ENCODE peak calls at places on chromosomes 1 and 21, in ten cellular contexts. P is heart left ventricle; W is BE2C; L is Karpas-422; E is lung; T is PC-9; V is fibroblast of lung; N is left lung; U is CD8-positive, alpha-beta memory T cell; C is transverse colon. M is an unnamed sample.

GRCh38 chr1:235045921-235046601 is 82.6 kb downstream of the TOMM20 start:
- DNase-seq in P (no peak), W (no peak), L (no peak), E (no peak), T (no peak), V (no peak), N (no peak), U (no peak), C (no peak), M (no peak)

GRCh38 chr1:15249032-15249601 is 2.1 kb downstream of the FHAD1 start:
- DNase-seq in P (no peak), W (no peak), L (no peak), E (no peak), T (no peak), V (peak; percentile 39), N (no peak), U (peak; percentile 72), C (no peak), M (peak; percentile 34)

GRCh38 chr1:110673197-110673701 is 1.5 kb downstream of the KCNA3 start:
- DNase-seq in P (no peak), W (no peak), L (no peak), E (no peak), T (no peak), V (no peak), N (peak; percentile 43), U (peak; percentile 50), C (no peak), M (no peak)

GRCh38 chr21:34065015-34065414 is 8.4 kb upstream of the MRPS6 start:
- DNase-seq in P (no peak), W (no peak), L (no peak), E (no peak), T (no peak), V (peak; percentile 14), N (no peak), U (no peak), C (no peak), M (no peak)

GRCh38 chr1:192788184-192788583 is 20.7 kb upstream of the RGS2 start:
- DNase-seq in P (peak; percentile 25), W (no peak), L (no peak), E (no peak), T (no peak), V (peak; percentile 84), N (no peak), U (no peak), C (no peak), M (peak; percentile 10)

GRCh38 chr1:7738044-7738443 is 33.1 kb upstream of the VAMP3 start:
- DNase-seq in P (no peak), W (no peak), L (no peak), E (no peak), T (no peak), V (no peak), N (no peak), U (no peak), C (no peak), M (no peak)

GRCh38 chr1:81596341-81596740 is 204.4 kb upstream of the ADGRL2 start:
- DNase-seq in P (no peak), W (no peak), L (no peak), E (no peak), T (no peak), V (no peak), N (peak; percentile 47), U (no peak), C (no peak), M (no peak)

GRCh38 chr1:10795305-10796021 is 983 bp downstream of the CASZ1 start:
- DNase-seq in P (no peak), W (no peak), L (no peak), E (no peak), T (peak; percentile 16), V (peak; percentile 10), N (no peak), U (no peak), C (peak; percentile 42), M (no peak)

GRCh38 chr1:5481889-5482288 is 510.3 kb downstream of the NPHP4 start:
- DNase-seq in P (no peak), W (no peak), L (peak; percentile 55), E (no peak), T (peak; percentile 11), V (no peak), N (no peak), U (peak; percentile 43), C (no peak), M (no peak)

GRCh38 chr1:170669586-170670332 is 5.8 kb downstream of the PRRX1 start:
- DNase-seq in P (no peak), W (no peak), L (no peak), E (no peak), T (no peak), V (no peak), N (no peak), U (no peak), C (no peak), M (no peak)
- H3K4me1 ChIP-seq in P (peaks cover 6% of the 10 kb centered on the region), W (no peaks in the 10 kb centered on the region), L (no peaks in the 10 kb centered on the region), E (no peaks in the 10 kb centered on the region), T (no peaks in the 10 kb centered on the region), V (peaks cover 10% of the 10 kb centered on the region), N (peaks cover 3% of the 10 kb centered on the region), U (no peaks in the 10 kb centered on the region), C (no peaks in the 10 kb centered on the region), M (peaks cover 4% of the 10 kb centered on the region)

GRCh38 chr1:152983743-152984142 is at the start of gene SPRR1A:
- DNase-seq in P (no peak), W (no peak), L (no peak), E (peak; percentile 17), T (peak; percentile 41), V (no peak), N (no peak), U (no peak), C (no peak), M (no peak)
- H3K4me1 ChIP-seq in P (no peaks in the 10 kb centered on the region), W (no peaks in the 10 kb centered on the region), L (peaks cover 19% of the 10 kb centered on the region), E (no peaks in the 10 kb centered on the region), T (peaks cover 32% of the 10 kb centered on the region), V (no peaks in the 10 kb centered on the region), N (no peaks in the 10 kb centered on the region), U (no peaks in the 10 kb centered on the region), C (no peaks in the 10 kb centered on the region), M (no peaks in the 10 kb centered on the region)

GRCh38 chr1:228152918-228153258 is 3.2 kb downstream of the GJC2 start:
- DNase-seq in P (no peak), W (peak; percentile 7), L (no peak), E (no peak), T (no peak), V (no peak), N (peak; percentile 46), U (no peak), C (no peak), M (no peak)
- H3K4me1 ChIP-seq in P (peaks cover 40% of the 10 kb centered on the region), W (peaks cover 21% of the 10 kb centered on the region), L (no peaks in the 10 kb centered on the region), E (peaks cover 8% of the 10 kb centered on the region), T (no peaks in the 10 kb centered on the region), V (peaks cover 34% of the 10 kb centered on the region), N (peaks cover 48% of the 10 kb centered on the region), U (peaks cover 14% of the 10 kb centered on the region), C (peaks cover 28% of the 10 kb centered on the region), M (no peaks in the 10 kb centered on the region)

GRCh38 chr1:218588555-218589172 is 243.5 kb downstream of the TGFB2 start:
- DNase-seq in P (no peak), W (no peak), L (no peak), E (no peak), T (no peak), V (peak; percentile 61), N (no peak), U (no peak), C (no peak), M (no peak)
- H3K4me1 ChIP-seq in P (peaks cover 6% of the 10 kb centered on the region), W (no peaks in the 10 kb centered on the region), L (no peaks in the 10 kb centered on the region), E (no peaks in the 10 kb centered on the region), T (peaks cover 36% of the 10 kb centered on the region), V (peaks cover 4% of the 10 kb centered on the region), N (no peaks in the 10 kb centered on the region), U (no peaks in the 10 kb centered on the region), C (no peaks in the 10 kb centered on the region), M (peaks cover 26% of the 10 kb centered on the region)

GRCh38 chr1:174169342-174169741 is 10.0 kb downstream of the RABGAP1L start:
- DNase-seq in P (no peak), W (no peak), L (no peak), E (no peak), T (no peak), V (no peak), N (no peak), U (no peak), C (no peak), M (no peak)

GRCh38 chr1:174167404-174167803 is 8.1 kb downstream of the RABGAP1L start:
- DNase-seq in P (no peak), W (no peak), L (no peak), E (no peak), T (no peak), V (no peak), N (no peak), U (no peak), C (no peak), M (no peak)

GRCh38 chr1:174166530-174167328 is 7.4 kb downstream of the RABGAP1L start:
- DNase-seq in P (no peak), W (no peak), L (no peak), E (no peak), T (no peak), V (no peak), N (no peak), U (no peak), C (no peak), M (no peak)

GRCh38 chr1:174161813-174162212 is 2.5 kb downstream of the RABGAP1L start:
- DNase-seq in P (no peak), W (no peak), L (no peak), E (no peak), T (no peak), V (no peak), N (no peak), U (no peak), C (no peak), M (no peak)

GRCh38 chr1:174165471-174166137 is 6.3 kb downstream of the RABGAP1L start:
- DNase-seq in P (no peak), W (no peak), L (no peak), E (no peak), T (no peak), V (peak; percentile 13), N (no peak), U (no peak), C (no peak), M (no peak)
- H3K4me1 ChIP-seq in P (peaks cover 36% of the 10 kb centered on the region), W (no peaks in the 10 kb centered on the region), L (peaks cover 28% of the 10 kb centered on the region), E (peaks cover 20% of the 10 kb centered on the region), T (peaks cover 3% of the 10 kb centered on the region), V (no peaks in the 10 kb centered on the region), N (peaks cover 21% of the 10 kb centered on the region), U (peaks cover 34% of the 10 kb centered on the region), C (peaks cover 5% of the 10 kb centered on the region), M (peaks cover 2% of the 10 kb centered on the region)

GRCh38 chr1:156128749-156129682 is 14.5 kb downstream of the LMNA start:
- DNase-seq in P (peak; percentile 81), W (no peak), L (no peak), E (no peak), T (no peak), V (peak; percentile 93), N (no peak), U (no peak), C (peak; percentile 40), M (peak; percentile 42)
- H3K4me1 ChIP-seq in P (peaks cover 73% of the 10 kb centered on the region), W (peaks cover 47% of the 10 kb centered on the region), L (peaks cover 16% of the 10 kb centered on the region), E (peaks cover 26% of the 10 kb centered on the region), T (peaks cover 66% of the 10 kb centered on the region), V (peaks cover 44% of the 10 kb centered on the region), N (peaks cover 67% of the 10 kb centered on the region), U (peaks cover 64% of the 10 kb centered on the region), C (peaks cover 59% of the 10 kb centered on the region), M (peaks cover 67% of the 10 kb centered on the region)

GRCh38 chr21:44293551-44294231 is 6.2 kb upstream of the PFKL start:
- DNase-seq in P (no peak), W (no peak), L (no peak), E (no peak), T (no peak), V (no peak), N (peak; percentile 75), U (peak; percentile 65), C (no peak), M (no peak)
- H3K4me1 ChIP-seq in P (peaks cover 23% of the 10 kb centered on the region), W (no peaks in the 10 kb centered on the region), L (peaks cover 2% of the 10 kb centered on the region), E (no peaks in the 10 kb centered on the region), T (peaks cover 18% of the 10 kb centered on the region), V (no peaks in the 10 kb centered on the region), N (peaks cover 16% of the 10 kb centered on the region), U (peaks cover 31% of the 10 kb centered on the region), C (no peaks in the 10 kb centered on the region), M (peaks cover 5% of the 10 kb centered on the region)

M was measured in SJSA1.